ENCODE peak calls at places on chromosomes 5 and 9, in seven cellular contexts. W is PC-9, K is lower leg skin, C is HL-60, U is foreskin fibroblast, F is psoas muscle, Z is tibial artery. X is an unnamed sample.

GRCh38 chr5:175617447-175617846 is 40.4 kb upstream of the HRH2 start:
- DNase-seq in F (no peak), C (no peak), K (no peak), Z (no peak), W (no peak), U (no peak), X (no peak)

GRCh38 chr5:76690704-76691469 is 25.0 kb upstream of the F2R start:
- DNase-seq in U (peak), C (no peak), K (no peak), F (no peak), W (no peak), Z (no peak), X (peak)

GRCh38 chr5:13939647-13940046 is 4.8 kb downstream of the DNAH5 start:
- DNase-seq in C (no peak), F (no peak), K (no peak), Z (no peak), W (no peak), U (no peak), X (no peak)

GRCh38 chr9:91138760-91139159 is 223.0 kb downstream of the AUH start:
- DNase-seq in W (no peak), Z (no peak), U (peak), F (no peak), K (peak), C (no peak), X (peak)

GRCh38 chr9:5263568-5264218 is 32.5 kb downstream of the INSL4 start:
- DNase-seq in F (no peak), Z (no peak), U (no peak), W (no peak), K (no peak), C (no peak), X (peak)

GRCh38 chr9:6907772-6908381 is 150.1 kb downstream of the KDM4C start:
- DNase-seq in Z (no peak), U (no peak), C (peak), W (no peak), F (no peak), K (no peak), X (peak)

GRCh38 chr5:10653033-10653432 is 89.2 kb downstream of the ANKRD33B start:
- DNase-seq in C (no peak), U (no peak), F (peak), K (peak), W (no peak), Z (no peak), X (no peak)

GRCh38 chr5:174690256-174690655 is 34.1 kb upstream of the MSX2 start:
- DNase-seq in C (no peak), K (no peak), F (no peak), U (peak), W (no peak), Z (no peak), X (no peak)

GRCh38 chr9:80885894-80886293 is 803.5 kb downstream of the TLE1 start:
- DNase-seq in K (no peak), C (no peak), U (no peak), W (no peak), F (no peak), Z (no peak), X (no peak)

GRCh38 chr9:116998305-116998704 is 311.2 kb downstream of the TRIM32 start:
- DNase-seq in F (no peak), U (peak), C (no peak), Z (no peak), W (no peak), K (no peak), X (peak)

GRCh38 chr5:74035521-74035937 is 409.5 kb downstream of the ARHGEF28 start:
- DNase-seq in Z (no peak), C (peak), W (peak), U (peak), K (no peak), F (no peak), X (peak)

GRCh38 chr5:119996128-119996527 is 366.8 kb downstream of the FAM170A start:
- DNase-seq in Z (no peak), U (peak), C (no peak), W (no peak), F (no peak), K (no peak), X (peak)

GRCh38 chr5:132081458-132081857 is 7.9 kb downstream of the CSF2 start:
- DNase-seq in F (no peak), K (no peak), U (no peak), W (no peak), C (no peak), Z (no peak), X (no peak)

GRCh38 chr5:80569086-80569960 is 757 bp downstream of the ANKRD34B start:
- DNase-seq in Z (no peak), W (no peak), U (no peak), F (no peak), K (no peak), C (no peak), X (no peak)

GRCh38 chr9:121154782-121155181 is 46.9 kb downstream of the RAB14 start:
- DNase-seq in U (no peak), Z (no peak), C (no peak), F (no peak), W (peak), K (no peak), X (peak)

GRCh38 chr5:95081500-95082355 is 203.2 kb downstream of the MCTP1 start:
- DNase-seq in F (peak), K (peak), U (peak), C (peak), W (peak), Z (no peak), X (peak)

GRCh38 chr5:102958481-102959011 is 161.4 kb downstream of the GIN1 start:
- DNase-seq in W (peak), K (no peak), C (no peak), Z (no peak), U (peak), F (no peak), X (peak)

GRCh38 chr5:15992918-15993317 is 186.7 kb downstream of the MARCHF11 start:
- DNase-seq in C (no peak), W (no peak), U (peak), F (no peak), Z (no peak), K (no peak), X (peak)

GRCh38 chr5:139984816-139985215 is 58.3 kb downstream of the NRG2 start:
- DNase-seq in F (no peak), Z (no peak), W (no peak), C (no peak), K (no peak), U (no peak), X (no peak)

GRCh38 chr9:73532985-73533384 is 381.3 kb downstream of the ANXA1 start:
- DNase-seq in F (no peak), W (no peak), K (no peak), C (no peak), Z (no peak), U (no peak), X (no peak)

GRCh38 chr5:72203251-72203845 is 96.1 kb downstream of the MAP1B start:
- DNase-seq in C (no peak), F (no peak), Z (no peak), U (no peak), W (no peak), K (no peak), X (peak)

GRCh38 chr9:69120380-69121154 is 53.5 kb upstream of the TJP2 start:
- DNase-seq in Z (no peak), U (no peak), C (no peak), W (peak), F (no peak), K (peak), X (no peak)

GRCh38 chr5:19987594-19988345 is at the start of gene CDH18:
- DNase-seq in F (peak), U (peak), W (peak), K (peak), Z (peak), C (no peak), X (peak)

GRCh38 chr9:40928803-40929487 is 199.5 kb downstream of the FOXD4L6 start:
- DNase-seq in C (no peak), Z (no peak), U (no peak), W (no peak), K (no peak), F (no peak), X (no peak)

GRCh38 chr5:95682891-95683290 is at the start of gene SPATA9:
- DNase-seq in K (no peak), Z (no peak), C (no peak), U (no peak), W (no peak), F (no peak), X (no peak)

GRCh38 chr9:122096620-122097415 is 3.7 kb upstream of the TTLL11 start:
- DNase-seq in W (no peak), Z (peak), C (no peak), F (no peak), U (no peak), K (peak), X (no peak)

GRCh38 chr9:132407196-132407595 is 556 bp upstream of the TTF1 start:
- DNase-seq in U (no peak), W (no peak), Z (no peak), F (no peak), C (no peak), K (no peak), X (no peak)

GRCh38 chr5:151569132-151570046 is 21.7 kb downstream of the FAT2 start:
- DNase-seq in C (no peak), K (peak), U (no peak), F (no peak), W (no peak), Z (no peak), X (no peak)

GRCh38 chr9:114077162-114077837 is 800 bp downstream of the AMBP start:
- DNase-seq in K (no peak), U (no peak), F (no peak), C (no peak), W (no peak), Z (no peak), X (no peak)

GRCh38 chr5:65696892-65697291 is 25.0 kb downstream of the SGTB start:
- DNase-seq in C (no peak), F (no peak), K (no peak), W (no peak), Z (no peak), U (no peak), X (no peak)

GRCh38 chr5:66151030-66151429 is 6.9 kb downstream of the SREK1 start:
- DNase-seq in C (no peak), U (no peak), K (no peak), W (no peak), F (no peak), Z (no peak), X (no peak)

GRCh38 chr9:4662989-4663792 is 1.1 kb downstream of the PLPP6 start:
- DNase-seq in F (no peak), Z (no peak), U (no peak), C (no peak), W (peak), K (peak), X (no peak)

GRCh38 chr5:120368923-120369715 is 95.0 kb upstream of the PRR16 start:
- DNase-seq in Z (no peak), K (no peak), W (peak), C (no peak), U (no peak), F (no peak), X (no peak)

GRCh38 chr9:131406567-131407436 is 12.9 kb downstream of the PRRC2B start:
- DNase-seq in W (no peak), Z (no peak), C (no peak), K (no peak), U (no peak), F (no peak), X (peak)

DNA sequence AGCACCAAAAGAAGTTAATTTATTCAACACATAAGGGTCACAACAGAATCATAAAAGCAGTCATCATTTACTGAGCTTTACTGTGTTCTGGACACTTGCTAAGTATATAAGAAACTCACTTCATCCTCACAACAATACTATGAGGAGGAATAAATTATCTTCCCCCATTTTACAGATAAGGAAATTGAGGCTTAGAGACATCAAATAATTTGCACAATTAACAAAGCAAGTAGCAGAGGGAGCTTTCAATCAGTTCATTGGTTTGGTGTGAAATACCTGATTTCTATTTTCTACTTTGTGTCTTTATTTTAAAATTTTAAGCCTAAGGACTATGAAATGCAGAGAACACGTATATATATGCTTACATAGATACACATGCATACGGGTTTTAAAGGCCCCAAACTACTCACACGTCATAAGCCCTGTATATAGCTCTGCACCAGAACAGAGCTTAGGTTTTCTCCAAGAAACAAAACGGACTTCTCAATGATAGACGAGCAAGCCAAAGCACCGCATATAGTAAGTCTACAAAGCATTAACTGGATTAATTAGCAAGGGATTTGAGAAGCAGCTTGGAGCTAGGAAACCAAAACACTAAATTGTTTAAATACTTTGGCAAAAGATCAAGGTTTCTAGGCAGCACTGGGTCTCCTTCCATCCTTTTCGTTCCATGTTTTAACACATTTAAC is 95.6 kb downstream of the DENND1A start:
- DNase-seq in W (no peak), C (no peak), Z (no peak), U (no peak), K (no peak), F (no peak), X (peak)
- H3K4me3 ChIP-seq in W (no peak), C (no peak), Z (no peak), U (peak), K (no peak), F (peak), X (no peak)

DNA sequence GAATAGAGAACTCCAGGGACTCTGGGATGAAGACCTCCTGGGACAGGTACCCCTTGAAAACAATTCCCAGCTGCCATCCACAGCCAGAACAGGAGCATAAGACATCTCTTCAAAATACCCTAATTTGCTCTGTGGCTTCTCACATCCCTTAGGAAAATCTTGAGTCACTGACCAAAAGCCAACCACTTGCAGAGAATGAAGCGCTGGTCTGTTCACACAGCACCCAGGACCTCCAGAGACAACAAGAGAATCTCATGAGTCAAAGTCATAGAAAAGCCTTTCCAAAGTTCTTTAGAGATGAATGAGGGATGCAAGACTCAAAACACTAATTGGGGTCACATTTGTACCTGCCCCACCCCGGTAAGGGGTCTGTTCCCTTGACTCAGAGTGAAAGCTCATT is 210.6 kb downstream of the SEMA5A start:
- DNase-seq in U (no peak), W (no peak), K (no peak), F (no peak), Z (no peak), C (no peak), X (no peak)
- TF ChIP-seq CTCF in U (no peak), W (no peak), K (no peak), F (no peak), Z (no peak), C (no peak), X (no peak)

GRCh38 chr5:57953830-57954229 is 471.2 kb upstream of the ACTBL2 start:
- DNase-seq in Z (no peak), U (no peak), F (no peak), W (no peak), K (no peak), C (no peak), X (no peak)
- H3K4me3 ChIP-seq in Z (no peak), U (no peak), F (no peak), W (no peak), K (no peak), C (no peak), X (no peak)

DNA sequence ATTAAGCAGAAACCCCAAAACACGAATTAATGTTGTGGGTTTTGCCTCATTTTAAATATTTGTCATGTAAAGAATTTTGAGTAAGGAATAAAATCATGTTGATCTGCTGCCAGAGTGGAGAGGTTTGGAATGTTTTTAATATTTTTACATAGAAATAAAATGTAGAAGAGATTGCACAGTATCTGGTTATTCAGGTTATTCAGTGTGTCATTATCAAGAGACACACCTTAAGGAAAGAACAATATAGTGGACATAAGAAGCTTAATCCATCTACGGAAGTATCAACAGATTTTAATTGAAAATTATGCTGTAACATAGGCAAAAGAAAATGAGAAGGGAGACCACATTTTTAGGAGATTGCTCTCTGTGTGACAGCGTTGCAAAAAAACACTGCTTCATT is 410.4 kb downstream of the MED10 start:
- DNase-seq in W (no peak), K (no peak), Z (no peak), C (no peak), U (no peak), F (no peak), X (no peak)
- TF ChIP-seq CTCF in W (no peak), K (no peak), Z (no peak), C (no peak), U (no peak), F (no peak), X (no peak)

DNA sequence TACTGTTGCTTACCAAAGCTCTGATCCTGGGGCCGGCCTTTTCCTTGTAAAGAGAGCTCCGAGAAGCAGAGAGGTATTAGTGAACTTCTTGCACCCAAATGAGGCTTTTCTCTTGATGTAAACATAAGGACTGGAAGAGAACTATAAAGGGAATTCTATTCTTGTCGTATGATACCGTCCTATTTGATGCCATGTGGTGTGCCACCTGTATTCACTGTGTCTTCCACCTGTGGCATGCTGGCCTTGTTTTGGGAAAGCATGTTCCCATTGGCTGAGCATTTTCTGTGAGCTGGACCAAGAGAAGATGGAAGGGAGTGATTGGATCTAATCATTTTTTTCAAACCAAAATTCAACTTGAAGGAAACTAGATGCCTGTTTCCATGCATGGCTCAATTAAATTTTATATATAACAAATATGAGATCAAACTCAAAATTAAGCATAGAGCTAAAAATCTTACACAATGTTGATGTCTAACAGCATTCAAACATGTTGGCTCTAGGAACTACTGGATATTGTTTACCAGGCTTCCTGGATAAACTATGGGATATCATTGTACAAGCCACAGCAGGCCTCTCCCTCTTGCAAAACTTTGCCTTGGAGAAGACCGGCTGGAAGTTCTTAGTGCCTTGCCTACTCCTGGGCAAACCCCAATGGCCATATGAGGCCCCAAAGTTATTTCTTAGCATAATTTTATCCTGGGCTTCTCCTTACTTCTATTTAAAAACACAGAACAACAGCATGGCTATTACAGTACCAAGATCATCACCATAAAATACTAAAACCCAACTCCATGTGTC is 115.3 kb downstream of the TSSK1B start:
- DNase-seq in U (no peak), W (no peak), C (no peak), F (no peak), K (no peak), Z (no peak), X (no peak)
- H3K4me3 ChIP-seq in U (no peak), W (no peak), C (no peak), F (no peak), K (no peak), Z (no peak), X (no peak)

GRCh38 chr9:78073722-78074121 is 42.1 kb upstream of the GNAQ start:
- DNase-seq in C (no peak), F (no peak), K (no peak), W (no peak), Z (no peak), U (no peak), X (no peak)
- TF ChIP-seq CTCF in C (no peak), F (no peak), K (no peak), W (no peak), Z (no peak), U (no peak), X (no peak)

GRCh38 chr5:157578079-157578780 is 2.7 kb upstream of the ADAM19 start:
- DNase-seq in K (no peak), U (no peak), Z (no peak), F (no peak), C (no peak), W (no peak), X (no peak)

GRCh38 chr5:157571357-157571827 is 4.2 kb downstream of the ADAM19 start:
- DNase-seq in W (peak), K (no peak), U (no peak), Z (no peak), F (peak), C (peak), X (peak)

GRCh38 chr5:157575096-157575872 is at the start of gene ADAM19:
- DNase-seq in K (peak), W (peak), U (no peak), C (no peak), F (peak), Z (peak), X (peak)

GRCh38 chr5:157576678-157577077 is 1.1 kb upstream of the ADAM19 start:
- DNase-seq in K (no peak), Z (no peak), W (no peak), C (no peak), F (no peak), U (no peak), X (no peak)

DNA sequence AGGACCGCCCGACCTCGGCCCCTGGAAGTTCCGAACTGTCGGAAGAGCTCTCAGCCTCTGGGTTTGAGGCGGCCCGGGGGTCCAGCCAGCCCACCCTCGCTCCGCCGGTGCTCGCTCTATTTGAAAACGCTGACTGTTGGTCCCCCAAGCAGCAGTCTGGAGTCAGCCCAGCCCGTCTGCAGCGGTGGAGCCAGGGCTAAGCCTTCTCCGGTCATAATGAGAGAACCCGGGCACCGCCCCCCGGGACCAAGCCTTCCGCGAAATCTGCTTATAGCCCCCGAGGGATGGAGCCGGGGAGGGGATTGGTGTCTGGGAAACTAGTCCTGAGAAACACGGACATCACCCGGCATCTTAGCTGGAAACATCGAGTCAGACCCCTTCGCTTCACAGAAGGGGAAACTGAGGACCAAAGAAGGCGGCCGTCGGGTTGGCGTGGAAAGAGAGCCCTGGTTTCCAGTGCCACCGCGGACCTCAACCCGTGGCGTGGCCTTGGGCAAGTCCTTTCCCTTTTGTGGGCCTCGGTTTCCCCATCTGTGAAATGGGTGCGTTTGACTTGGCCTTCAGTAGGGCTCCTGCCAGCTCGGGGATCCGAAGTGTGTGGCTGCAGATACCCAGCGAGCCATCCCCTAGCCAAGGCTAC is 999 bp downstream of the ADAM19 start:
- DNase-seq in K (no peak), C (no peak), U (no peak), F (peak), W (no peak), Z (peak), X (no peak)
- H3K4me3 ChIP-seq in K (peak), C (no peak), U (peak), F (peak), W (peak), Z (peak), X (peak)